ENCODE peak calls at places on chromosomes 1 and 21, in seven cellular contexts. Z, I, B, M, G, T and Q are unnamed samples.

GRCh38 chr1:202154766-202155477 is 5.5 kb downstream of the PTPN7 start:
- DNase-seq in T (no peak), G (peak; percentile 18), I (peak; percentile 46), M (no peak), B (peak; percentile 38), Z (no peak), Q (no peak)

GRCh38 chr1:49190138-49190537 is 413.4 kb upstream of the BEND5 start:
- DNase-seq in M (no peak), T (no peak), Z (no peak), G (no peak), B (no peak), I (no peak), Q (no peak)

GRCh38 chr1:94654031-94654430 is 112.5 kb upstream of the F3 start:
- DNase-seq in M (no peak), G (no peak), B (peak; percentile 46), Z (no peak), T (no peak), I (no peak), Q (no peak)

GRCh38 chr1:111980684-111981083 is 8.8 kb downstream of the KCND3 start:
- DNase-seq in M (no peak), Z (no peak), T (no peak), G (no peak), B (no peak), I (no peak), Q (no peak)

GRCh38 chr1:31579374-31579773 is 3.1 kb downstream of the TINAGL1 start:
- DNase-seq in I (no peak), Z (peak; percentile 44), G (no peak), B (no peak), T (no peak), M (no peak), Q (peak; percentile 71)

GRCh38 chr1:215754112-215754511 is 187.0 kb downstream of the KCTD3 start:
- DNase-seq in G (no peak), Z (no peak), I (no peak), B (no peak), M (no peak), T (no peak), Q (no peak)

GRCh38 chr1:174204697-174205308 is 45.5 kb downstream of the RABGAP1L start:
- DNase-seq in Z (no peak), I (no peak), B (no peak), M (no peak), T (no peak), G (no peak), Q (no peak)

GRCh38 chr1:21857142-21857839 is 45.2 kb downstream of the LDLRAD2 start:
- DNase-seq in T (no peak), B (no peak), Z (no peak), M (no peak), G (peak; percentile 57), I (no peak), Q (no peak)

GRCh38 chr1:164748253-164748899 is 189.4 kb downstream of the PBX1 start:
- DNase-seq in B (peak; percentile 92), T (no peak), I (no peak), G (peak; percentile 81), Z (peak; percentile 55), M (no peak), Q (no peak)

GRCh38 chr1:37342736-37343135 is 131.6 kb upstream of the ZC3H12A start:
- DNase-seq in T (no peak), Z (no peak), M (no peak), I (no peak), B (no peak), G (no peak), Q (no peak)
- TF ChIP-seq CTCF in T (no peak), Z (no peak), M (no peak), I (no peak), B (no peak), G (no peak), Q (no peak)

DNA sequence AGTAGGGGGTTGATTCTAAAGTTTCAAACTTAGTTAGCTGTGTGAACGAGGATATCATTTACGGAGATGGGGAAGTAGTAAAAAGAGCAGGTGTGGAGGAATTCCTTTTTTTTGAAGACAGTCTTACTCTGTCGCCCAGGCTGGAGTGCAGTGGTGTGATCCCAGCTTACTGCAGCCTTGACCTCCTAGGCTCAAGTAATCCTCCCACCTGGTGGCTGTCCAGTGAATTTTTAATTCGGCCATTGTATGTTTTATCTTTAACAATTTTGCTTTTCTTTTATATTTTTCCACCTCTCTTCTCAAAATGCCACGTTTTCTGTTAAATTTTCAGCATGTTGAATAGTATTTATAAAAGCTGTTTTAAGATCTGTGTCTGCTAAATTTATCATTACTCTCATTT is 12.3 kb upstream of the CENPF start:
- DNase-seq in B (no peak), Z (no peak), M (no peak), G (no peak), I (no peak), T (no peak), Q (no peak)
- TF ChIP-seq CTCF in B (no peak), Z (no peak), M (no peak), G (no peak), I (no peak), T (no peak), Q (peak; percentile 31)

GRCh38 chr21:18249542-18250152 is 5.0 kb downstream of the CHODL start:
- DNase-seq in B (no peak), I (no peak), G (no peak), M (no peak), Z (no peak), T (no peak), Q (no peak)
- TF ChIP-seq CTCF in B (peak; percentile 19), I (no peak), G (no peak), M (no peak), Z (no peak), T (no peak), Q (peak; percentile 6)

GRCh38 chr1:66711420-66711819 is 40.8 kb upstream of the DYNLT5 start:
- DNase-seq in I (no peak), Z (no peak), M (no peak), G (no peak), T (no peak), B (peak; percentile 5), Q (no peak)
- TF ChIP-seq CTCF in I (no peak), Z (peak; percentile 32), M (no peak), G (peak; percentile 29), T (no peak), B (peak; percentile 19), Q (peak; percentile 45)

DNA sequence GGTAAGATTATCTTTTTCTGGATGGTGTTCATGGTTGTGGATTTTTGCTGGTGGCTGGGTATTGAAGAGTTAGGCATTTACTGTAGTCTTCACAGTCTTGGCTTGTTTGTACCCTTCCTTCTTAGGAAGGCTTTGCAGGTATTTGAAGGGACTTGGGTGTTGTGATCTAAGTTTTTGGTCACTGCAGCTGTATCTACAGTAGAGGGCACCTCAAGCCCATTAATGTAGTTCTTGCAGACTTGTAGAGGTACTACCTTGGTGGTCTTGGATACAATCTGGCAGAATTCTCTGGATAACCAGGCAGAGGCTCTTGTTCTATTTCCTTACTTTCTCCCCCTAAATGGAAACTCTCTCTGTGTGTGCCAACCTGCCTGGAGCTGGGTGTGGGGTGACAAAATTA is 155.8 kb upstream of the BRINP3 start:
- DNase-seq in I (no peak), T (no peak), Z (no peak), B (no peak), G (no peak), M (no peak), Q (no peak)
- TF ChIP-seq CTCF in I (no peak), T (no peak), Z (no peak), B (no peak), G (no peak), M (no peak), Q (peak; percentile 45)

GRCh38 chr21:25313891-25314646 is 293.2 kb downstream of the MRPL39 start:
- DNase-seq in B (no peak), I (no peak), G (peak; percentile 42), M (no peak), T (no peak), Z (no peak), Q (no peak)
- TF ChIP-seq CTCF in B (no peak), I (no peak), G (peak; percentile 31), M (no peak), T (no peak), Z (peak; percentile 57), Q (peak; percentile 59)

DNA sequence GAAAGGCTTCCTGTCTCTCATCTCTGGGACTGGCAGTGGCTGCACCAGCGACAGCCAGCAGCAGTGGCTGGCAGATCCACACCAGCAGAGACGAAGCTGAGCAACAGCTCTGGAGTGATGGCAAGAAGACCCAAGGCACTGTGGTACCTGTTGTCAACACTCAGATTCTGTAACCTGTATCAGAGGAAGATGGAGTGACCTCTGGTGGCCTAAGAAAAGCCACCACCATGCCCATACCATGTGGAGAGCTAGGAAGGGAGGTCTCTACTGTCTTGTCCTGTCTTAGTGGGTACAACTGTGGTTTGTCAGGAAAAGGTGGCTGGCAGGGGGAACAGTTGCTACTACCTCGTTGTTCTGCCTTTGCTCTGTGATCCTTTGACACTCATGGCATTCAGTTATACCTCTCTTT is 22.5 kb upstream of the RHBDL2 start:
- DNase-seq in I (peak; percentile 1), M (peak; percentile 40), B (no peak), G (no peak), Z (no peak), T (no peak), Q (no peak)
- TF ChIP-seq CTCF in I (no peak), M (peak; percentile 34), B (no peak), G (no peak), Z (peak; percentile 20), T (peak; percentile 20), Q (no peak)